ENCODE peak calls at places on chromosome 2, in ten cellular contexts. X is stimulated activated CD8-positive, alpha-beta memory T cell treated with anti-CD3 and anti-CD28 coated beads, Interleukin-4, amount 100 ng/mL, for 48 hours; A is ovary; I is EL; Z is left ventricle myocardium superior; L is T-cell; N is fibroblast of the aortic adventitia; Q is uterus; B is SIG-M5; O is HT-29. T is an unnamed sample.

GRCh38 chr2:143473206-143473605 is 344.0 kb downstream of the ARHGAP15 start:
- DNase-seq in X (no peak), A (no peak), I (peak; percentile 67), Z (no peak), L (no peak), N (peak; percentile 74), Q (no peak), B (no peak), O (no peak), T (no peak)

GRCh38 chr2:1685078-1685956 is 59.0 kb downstream of the PXDN start:
- DNase-seq in X (no peak), A (no peak), I (no peak), Z (no peak), L (no peak), N (no peak), Q (no peak), B (no peak), O (no peak), T (no peak)

GRCh38 chr2:135182601-135183000 is 130.5 kb downstream of the RAB3GAP1 start:
- DNase-seq in X (no peak), A (no peak), I (no peak), Z (no peak), L (no peak), N (no peak), Q (no peak), B (no peak), O (no peak), T (no peak)

GRCh38 chr2:63596487-63596886 is 7.7 kb downstream of the MDH1 start:
- DNase-seq in X (no peak), A (no peak), I (no peak), Z (no peak), L (no peak), N (no peak), Q (no peak), B (no peak), O (no peak), T (no peak)

GRCh38 chr2:101355561-101356130 is 31.7 kb downstream of the CREG2 start:
- DNase-seq in X (no peak), A (no peak), I (no peak), Z (no peak), L (no peak), N (no peak), Q (no peak), B (no peak), O (no peak), T (no peak)

GRCh38 chr2:200306969-200307811 is 697 bp downstream of the SPATS2L start:
- DNase-seq in X (peak; percentile 43), A (peak; percentile 44), I (peak; percentile 53), Z (peak; percentile 73), L (no peak), N (no peak), Q (peak; percentile 18), B (no peak), O (peak; percentile 45), T (peak; percentile 1)

GRCh38 chr2:134782792-134783191 is 55.6 kb upstream of the ACMSD start:
- DNase-seq in X (no peak), A (no peak), I (peak; percentile 26), Z (no peak), L (no peak), N (no peak), Q (no peak), B (no peak), O (peak; percentile 52), T (peak; percentile 18)

GRCh38 chr2:37683241-37683640 is 11.8 kb upstream of the CDC42EP3 start:
- DNase-seq in X (no peak), A (no peak), I (no peak), Z (no peak), L (no peak), N (no peak), Q (no peak), B (no peak), O (no peak), T (no peak)

GRCh38 chr2:881204-881918 is 69.3 kb upstream of the SNTG2 start:
- DNase-seq in X (no peak), A (no peak), I (no peak), Z (no peak), L (no peak), N (no peak), Q (no peak), B (no peak), O (no peak), T (no peak)

GRCh38 chr2:2046497-2046896 is 284.6 kb downstream of the MYT1L start:
- DNase-seq in X (no peak), A (no peak), I (no peak), Z (no peak), L (no peak), N (no peak), Q (no peak), B (no peak), O (no peak), T (no peak)